ENCODE peak calls at places on chromosomes 7 and 10, in ten cellular contexts. D is transverse colon; Y is non-pigmented ciliary epithelial cell; V is NCI-H1105 treated with DMSO at 0.1 percent for 48 hours; M is NCI-H748 treated with DMSO at 0.1 percent for 48 hours; E is stimulated activated CD4-positive, alpha-beta T cell treated with anti-CD3 and anti-CD28 coated beads, Interleukin-12 subunit alpha, Interleukin-12 subunit beta, amount 100 ng/mL, for 48 hours; T is RCC 7860; R is activated effector memory CD4-positive, alpha-beta T cell treated with Interleukin-2 at 50 U/mL for 16 hours; W is suprapubic skin; L is H9. K is an unnamed sample.

GRCh38 chr10:7572435-7572834 is 94.3 kb downstream of the ITIH5 start:
- DNase-seq in R (no peak), E (no peak), M (no peak), D (no peak), V (no peak), L (no peak), W (no peak), T (no peak), Y (no peak), K (no peak)

GRCh38 chr10:2214805-2215204 is 477.5 kb upstream of the ADARB2 start:
- DNase-seq in W (no peak), R (no peak), Y (no peak), M (no peak), T (no peak), D (no peak), E (no peak), V (no peak), L (no peak), K (peak; percentile 81)

GRCh38 chr10:84424731-84425165 is 96.4 kb downstream of the CCSER2 start:
- DNase-seq in M (no peak), R (no peak), T (peak; percentile 89), L (no peak), W (peak; percentile 87), E (no peak), V (no peak), D (peak; percentile 82), Y (peak; percentile 97), K (peak; percentile 96)

GRCh38 chr7:28318126-28318762 is 94.1 kb upstream of the CREB5 start:
- DNase-seq in Y (no peak), R (no peak), D (no peak), V (no peak), W (no peak), T (no peak), L (no peak), M (no peak), E (no peak), K (no peak)

GRCh38 chr10:6995339-6995738 is 415.3 kb upstream of the PRKCQ start:
- DNase-seq in D (no peak), T (no peak), V (no peak), L (no peak), E (no peak), R (no peak), W (no peak), Y (no peak), M (no peak), K (no peak)

GRCh38 chr7:52088008-52088787 is 771.6 kb upstream of the COBL start:
- DNase-seq in W (no peak), R (no peak), Y (no peak), T (no peak), D (no peak), L (peak; percentile 92), V (no peak), E (no peak), M (no peak), K (peak; percentile 81)

GRCh38 chr10:78913219-78914059 is 155.3 kb upstream of the ZMIZ1 start:
- DNase-seq in L (peak; percentile 68), V (peak; percentile 80), R (no peak), E (no peak), T (no peak), W (no peak), Y (no peak), M (peak; percentile 71), D (peak; percentile 76), K (peak; percentile 63)

GRCh38 chr10:132421377-132422168 is 24.6 kb downstream of the PWWP2B start:
- DNase-seq in R (no peak), E (no peak), D (peak; percentile 90), V (no peak), Y (no peak), L (no peak), M (no peak), W (no peak), T (peak; percentile 37), K (peak; percentile 80)

GRCh38 chr10:71974489-71975011 is 10.4 kb downstream of the CHST3 start:
- DNase-seq in D (no peak), Y (no peak), T (peak; percentile 88), L (no peak), E (peak; percentile 57), W (no peak), V (no peak), M (no peak), R (no peak), K (peak; percentile 71)

GRCh38 chr10:89332092-89332633 is 4.4 kb downstream of the IFIT3 start:
- DNase-seq in R (no peak), Y (peak; percentile 43), E (no peak), T (peak; percentile 67), L (no peak), W (no peak), M (no peak), V (no peak), D (no peak), K (no peak)

GRCh38 chr10:5442056-5442989 is 30.0 kb downstream of the NET1 start:
- DNase-seq in R (no peak), T (peak; percentile 27), V (peak; percentile 46), E (peak; percentile 57), L (no peak), M (peak; percentile 42), W (no peak), Y (no peak), D (no peak), K (no peak)

GRCh38 chr10:125083576-125083920 is 76.8 kb downstream of the CTBP2 start:
- DNase-seq in T (peak; percentile 72), E (no peak), R (no peak), D (no peak), M (no peak), W (no peak), Y (peak; percentile 45), V (no peak), L (no peak), K (no peak)

GRCh38 chr7:43905954-43906326 is 456 bp downstream of the URGCP start:
- DNase-seq in Y (no peak), D (peak; percentile 27), E (peak; percentile 15), T (no peak), R (peak; percentile 7), V (peak; percentile 41), W (no peak), L (peak; percentile 45), M (peak; percentile 4), K (peak; percentile 68)

GRCh38 chr7:128740996-128741395 is 1.8 kb downstream of the CALU start:
- DNase-seq in M (no peak), D (no peak), L (no peak), T (no peak), E (no peak), Y (no peak), W (no peak), R (no peak), V (peak; percentile 39), K (no peak)

GRCh38 chr10:85548038-85548437 is 818.6 kb downstream of the GRID1 start:
- DNase-seq in R (peak; percentile 7), Y (no peak), D (peak; percentile 32), L (no peak), W (no peak), T (peak; percentile 30), V (peak; percentile 46), M (peak; percentile 47), E (no peak), K (no peak)

GRCh38 chr10:13984647-13985155 is 346.0 kb downstream of the FRMD4A start:
- DNase-seq in M (no peak), L (no peak), Y (no peak), W (no peak), D (no peak), R (no peak), V (no peak), E (no peak), T (peak; percentile 96), K (peak; percentile 81)

GRCh38 chr7:133513608-133514007 is 260.7 kb downstream of the EXOC4 start:
- DNase-seq in W (no peak), L (no peak), T (no peak), M (no peak), E (no peak), Y (no peak), R (no peak), D (no peak), V (no peak), K (no peak)

GRCh38 chr7:14759785-14760184 is 142.8 kb downstream of the DGKB start:
- DNase-seq in L (no peak), W (no peak), Y (no peak), V (no peak), E (no peak), D (no peak), M (no peak), R (no peak), T (no peak), K (no peak)

GRCh38 chr7:2635810-2636701 is 4.3 kb downstream of the TTYH3 start:
- DNase-seq in R (no peak), D (no peak), W (no peak), M (no peak), V (no peak), L (no peak), Y (no peak), T (peak; percentile 74), E (no peak), K (no peak)

GRCh38 chr10:48306870-48307531 is 524 bp downstream of the MAPK8 start:
- DNase-seq in T (peak; percentile 11), D (peak; percentile 60), R (no peak), L (no peak), Y (no peak), W (peak; percentile 83), V (peak; percentile 41), M (peak; percentile 20), E (peak; percentile 8), K (peak; percentile 82)

K was measured in islet precursor cell.